ENCODE peak calls at places on chromosomes 4 and X, in seven cellular contexts. E, F, S, T, N, V and C are unnamed samples.

GRCh38 chrX:19832186-19832965 is 55.0 kb downstream of the SH3KBP1 start:
- DNase-seq in E (no peak), S (no peak), F (no peak), T (no peak), N (no peak), V (no peak), C (no peak)

GRCh38 chrX:104270916-104271512 is 16.3 kb upstream of the ESX1 start:
- DNase-seq in T (peak; percentile 61), V (peak; percentile 33), S (peak; percentile 4), F (peak; percentile 38), E (peak; percentile 42), N (peak; percentile 26), C (peak; percentile 49)

GRCh38 chr4:181677621-181678020 is 565.6 kb upstream of the TENM3 start:
- DNase-seq in N (no peak), F (no peak), V (no peak), S (no peak), T (no peak), E (no peak), C (no peak)

GRCh38 chr4:3346146-3346545 is 53.3 kb downstream of the RGS12 start:
- DNase-seq in N (no peak), F (peak; percentile 85), V (peak; percentile 73), E (peak; percentile 85), T (no peak), S (peak; percentile 39), C (peak; percentile 32)

GRCh38 chr4:11608992-11609391 is 180.3 kb upstream of the HS3ST1 start:
- DNase-seq in N (no peak), T (no peak), F (no peak), V (no peak), S (no peak), E (no peak), C (no peak)

GRCh38 chr4:56757821-56758400 is 63.6 kb downstream of the SPINK2 start:
- DNase-seq in E (peak; percentile 94), F (peak; percentile 93), V (peak; percentile 12), S (peak; percentile 92), N (peak; percentile 86), T (no peak), C (no peak)

GRCh38 chrX:154657226-154657805 is 3.9 kb upstream of the CTAG2 start:
- DNase-seq in E (no peak), N (no peak), S (no peak), T (no peak), V (no peak), F (peak; percentile 1), C (no peak)

GRCh38 chr4:26859762-26860156 is 882 bp upstream of the STIM2 start:
- DNase-seq in F (no peak), N (no peak), T (no peak), S (no peak), V (peak; percentile 19), E (no peak), C (no peak)

GRCh38 chrX:15864629-15865028 is 10.0 kb upstream of the AP1S2 start:
- DNase-seq in F (no peak), T (no peak), V (no peak), N (no peak), S (no peak), E (peak; percentile 29), C (no peak)

GRCh38 chr4:147736458-147736857 is 4.6 kb downstream of the ARHGAP10 start:
- DNase-seq in F (no peak), S (peak; percentile 88), T (no peak), N (no peak), E (peak; percentile 77), V (no peak), C (no peak)

GRCh38 chr4:121009578-121010338 is 62.6 kb downstream of the NDNF start:
- DNase-seq in N (no peak), T (no peak), F (no peak), V (no peak), S (no peak), E (no peak), C (no peak)

GRCh38 chrX:38438321-38438720 is 85.9 kb downstream of the OTC start:
- DNase-seq in S (no peak), V (no peak), T (no peak), E (no peak), N (no peak), F (no peak), C (no peak)

GRCh38 chrX:12702509-12703091 is 88.6 kb upstream of the PRPS2 start:
- DNase-seq in V (peak; percentile 23), E (peak; percentile 3), S (no peak), F (no peak), N (no peak), T (no peak), C (no peak)

GRCh38 chr4:153153339-153153851 is 50.8 kb upstream of the TRIM2 start:
- DNase-seq in N (peak; percentile 53), V (peak; percentile 8), E (no peak), F (peak; percentile 80), T (peak; percentile 49), S (peak; percentile 16), C (no peak)

GRCh38 chrX:152632445-152633097 is 5.1 kb upstream of the GABRQ start:
- DNase-seq in V (peak; percentile 60), E (peak; percentile 48), F (peak; percentile 55), T (peak; percentile 43), N (no peak), S (no peak), C (no peak)

GRCh38 chr4:167934216-167934615 is 158.1 kb upstream of the ANXA10 start:
- DNase-seq in T (no peak), V (no peak), S (no peak), E (no peak), N (no peak), F (no peak), C (no peak)

GRCh38 chrX:109635151-109635550 is 10.2 kb upstream of the KCNE5 start:
- DNase-seq in T (no peak), N (no peak), V (peak; percentile 34), S (no peak), F (no peak), E (peak; percentile 23), C (no peak)

GRCh38 chr4:158721680-158722079 is 1.5 kb downstream of the PPID start:
- DNase-seq in S (no peak), T (no peak), E (no peak), V (no peak), N (no peak), F (no peak), C (no peak)
- H3K4me3 ChIP-seq in S (peak overlapping the region; percentile 89), T (no peak overlapping the region), E (no peak overlapping the region), V (peak overlapping the region; percentile 86), N (peak overlapping the region; percentile 68), F (peak overlapping the region; percentile 82), C (peak overlapping the region; percentile 83)

GRCh38 chr4:54677853-54678650 is 20.3 kb downstream of the KIT start:
- DNase-seq in S (no peak), E (no peak), F (no peak), T (no peak), N (no peak), V (no peak), C (no peak)

GRCh38 chr4:54678826-54679225 is 21.1 kb downstream of the KIT start:
- DNase-seq in N (no peak), F (no peak), E (no peak), T (no peak), S (no peak), V (no peak), C (no peak)

GRCh38 chr4:54676062-54676461 is 18.3 kb downstream of the KIT start:
- DNase-seq in S (no peak), E (no peak), T (no peak), V (no peak), F (no peak), N (no peak), C (no peak)

GRCh38 chr4:54677416-54677815 is 19.7 kb downstream of the KIT start:
- DNase-seq in V (peak; percentile 30), S (no peak), E (no peak), T (no peak), F (no peak), N (no peak), C (no peak)
- TF ChIP-seq CTCF in V (peak; percentile 54), S (no peak), E (no peak), T (no peak), F (no peak), N (no peak), C (no peak)

DNA sequence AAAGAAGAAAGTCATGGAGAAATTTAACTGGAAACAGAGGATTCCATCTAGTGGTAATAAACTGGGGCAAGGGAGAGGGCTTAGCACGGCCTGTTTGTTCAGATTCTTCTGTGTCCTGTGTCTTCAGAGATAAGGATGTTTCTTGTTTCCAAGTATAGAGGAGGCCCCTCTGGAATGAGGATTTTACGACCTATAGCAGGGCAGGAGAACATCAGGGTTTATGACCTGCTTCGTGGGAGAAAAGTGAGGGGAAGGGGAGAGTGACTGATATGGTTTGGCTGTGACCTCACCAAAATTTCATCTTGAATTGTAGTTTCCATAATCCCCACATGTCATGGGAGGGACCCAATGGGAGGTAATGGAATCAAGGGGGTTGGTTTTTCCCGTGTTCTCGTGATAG is 93.0 kb upstream of the LDB2 start:
- DNase-seq in N (no peak), T (no peak), S (no peak), E (no peak), F (no peak), V (no peak), C (no peak)
- H3K4me3 ChIP-seq in N (no peak overlapping the region), T (no peak overlapping the region), S (no peak overlapping the region), E (no peak overlapping the region), F (no peak overlapping the region), V (no peak overlapping the region), C (no peak overlapping the region)

GRCh38 chr4:189974056-189974455 is 33.4 kb downstream of the FRG1 start:
- DNase-seq in V (peak; percentile 35), T (no peak), F (no peak), E (peak; percentile 6), N (no peak), S (no peak), C (no peak)
- TF ChIP-seq CTCF in V (peak; percentile 47), T (no peak), F (peak; percentile 27), E (peak; percentile 29), N (peak; percentile 18), S (no peak), C (peak; percentile 40)

DNA sequence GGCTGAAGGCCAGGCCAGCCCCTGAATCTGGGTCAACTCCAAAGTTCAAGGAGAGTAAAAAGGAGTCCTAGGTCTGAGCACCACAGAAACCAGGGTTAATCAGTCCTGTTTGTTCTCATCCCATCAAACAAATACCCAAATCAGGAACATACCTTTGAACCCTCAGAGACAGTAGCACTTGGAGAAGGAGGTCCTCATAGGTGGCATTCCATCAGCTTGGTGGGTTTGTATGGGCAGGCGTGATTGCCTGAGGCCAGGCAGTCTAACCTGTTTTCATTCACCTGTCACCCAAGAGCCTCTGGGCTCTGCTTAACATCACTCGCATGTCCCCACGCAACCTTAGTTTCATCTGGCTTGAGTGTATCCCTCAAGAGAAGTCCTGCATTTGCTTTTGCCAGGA is 17.5 kb upstream of the MBTPS2 start:
- DNase-seq in T (peak; percentile 29), N (peak; percentile 62), F (no peak), V (no peak), S (no peak), E (no peak), C (no peak)
- H3K4me3 ChIP-seq in T (no peak overlapping the region), N (no peak overlapping the region), F (no peak overlapping the region), V (no peak overlapping the region), S (no peak overlapping the region), E (no peak overlapping the region), C (no peak overlapping the region)

DNA sequence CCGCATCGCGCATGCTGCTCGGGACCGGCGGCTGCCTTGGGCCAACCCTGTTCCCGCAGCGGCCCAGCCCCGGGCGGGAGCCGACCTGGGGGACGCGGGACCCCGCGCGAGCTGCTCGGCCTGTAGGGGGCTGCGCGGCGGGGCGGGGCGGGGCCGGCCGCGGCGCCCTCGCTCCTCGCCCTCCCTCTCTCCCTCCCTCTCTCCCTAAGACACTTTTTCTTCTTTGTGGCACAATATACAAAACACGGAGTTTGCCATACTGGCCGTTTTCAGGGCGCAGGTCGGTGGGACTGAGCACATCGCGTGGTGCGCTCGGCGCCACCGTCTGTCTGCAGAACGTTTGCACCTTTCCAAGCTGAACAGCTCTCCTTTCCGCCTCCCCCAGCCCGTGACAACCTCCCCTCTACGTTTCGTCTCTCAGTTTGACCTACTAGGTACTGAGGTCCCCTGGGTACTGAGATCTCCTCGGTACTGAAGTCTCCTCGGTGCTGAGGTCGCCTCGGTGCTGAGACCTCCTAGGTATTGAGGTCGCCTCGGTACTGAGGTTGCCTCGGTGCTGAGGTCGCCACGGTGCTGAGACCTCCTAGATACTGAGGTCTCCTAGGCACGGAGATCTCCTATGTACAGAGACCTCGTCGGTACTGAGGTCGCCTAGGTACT is 261.1 kb upstream of the PLCXD1 start:
- DNase-seq in N (no peak), E (no peak), S (no peak), T (no peak), F (peak; percentile 26), V (peak; percentile 25), C (no peak)
- TF ChIP-seq CTCF in N (no peak), E (no peak), S (no peak), T (no peak), F (no peak), V (no peak), C (no peak)